ENCODE peak calls at places on chromosomes 7 and 10, in five cellular contexts. S is CD4-positive, alpha-beta memory T cell; T is WERI-Rb-1; C is CD8-positive, alpha-beta T cell; B is SJSA1. V is an unnamed sample.

GRCh38 chr10:126570631-126571170 is 99.8 kb downstream of the C10orf90 start:
- DNase-seq in B (no peak), T (no peak), C (no peak), S (no peak), V (no peak)

GRCh38 chr10:114306116-114306973 is 67.3 kb downstream of the VWA2 start:
- DNase-seq in B (peak; percentile 94), S (no peak), T (no peak), C (no peak), V (peak; percentile 95)

GRCh38 chr10:75404335-75405200 is 3.0 kb upstream of the ZNF503 start:
- DNase-seq in C (no peak), T (peak; percentile 62), S (no peak), B (no peak), V (no peak)

GRCh38 chr10:68666280-68666760 is 54.7 kb upstream of the CCAR1 start:
- DNase-seq in T (no peak), B (peak; percentile 88), S (no peak), C (no peak), V (peak; percentile 8)

GRCh38 chr10:128568979-128569378 is 442.8 kb upstream of the MKI67 start:
- DNase-seq in S (no peak), T (peak; percentile 33), C (no peak), B (no peak), V (no peak)

GRCh38 chr7:129569811-129570215 is 41.7 kb upstream of the NRF1 start:
- DNase-seq in B (peak; percentile 78), S (no peak), T (no peak), C (no peak), V (peak; percentile 86)

GRCh38 chr10:132558516-132559413 is 21.2 kb downstream of the INPP5A start:
- DNase-seq in B (no peak), S (no peak), C (no peak), T (no peak), V (no peak)

GRCh38 chr7:12756841-12757240 is 69.4 kb downstream of the ARL4A start:
- DNase-seq in C (no peak), S (no peak), T (no peak), B (no peak), V (peak; percentile 23)

GRCh38 chr7:74267756-74268565 is 13.8 kb upstream of the RFC2 start:
- DNase-seq in S (no peak), C (no peak), B (no peak), T (no peak), V (no peak)

GRCh38 chr7:5767066-5767465 is 14.4 kb downstream of the RNF216 start:
- DNase-seq in C (no peak), B (no peak), T (no peak), S (no peak), V (peak; percentile 49)

GRCh38 chr7:14902589-14902963 is at the start of gene DGKB:
- DNase-seq in C (no peak), T (no peak), S (no peak), B (no peak), V (peak; percentile 23)

GRCh38 chr10:59107147-59107546 is 69.3 kb upstream of the PHYHIPL start:
- DNase-seq in T (no peak), C (no peak), S (no peak), B (no peak), V (no peak)

GRCh38 chr10:44955408-44956070 is 4.1 kb upstream of the RASSF4 start:
- DNase-seq in T (no peak), C (no peak), B (no peak), S (no peak), V (no peak)

GRCh38 chr7:149838992-149839408 is 825 bp downstream of the ZNF862 start:
- DNase-seq in S (peak; percentile 2), C (no peak), T (peak; percentile 39), B (no peak), V (no peak)

GRCh38 chr7:70406419-70407189 is 725.3 kb upstream of the GALNT17 start:
- DNase-seq in T (no peak), S (no peak), B (no peak), C (no peak), V (no peak)

GRCh38 chr10:23656735-23657134 is 217.9 kb downstream of the OTUD1 start:
- DNase-seq in B (no peak), T (peak; percentile 9), S (no peak), C (no peak), V (no peak)

GRCh38 chr7:41188163-41189130 is 514.4 kb downstream of the INHBA start:
- DNase-seq in B (peak; percentile 88), C (no peak), T (no peak), S (no peak), V (no peak)

GRCh38 chr7:2272031-2272430 is 30.0 kb downstream of the NUDT1 start:
- DNase-seq in B (no peak), C (no peak), S (no peak), T (peak; percentile 32), V (no peak)

GRCh38 chr10:24209421-24209770 is 458 bp downstream of the KIAA1217 start:
- DNase-seq in S (no peak), T (peak; percentile 13), C (no peak), B (peak; percentile 39), V (peak; percentile 19)

GRCh38 chr7:134589491-134589941 is 40.6 kb downstream of the AKR1B15 start:
- DNase-seq in T (no peak), B (no peak), S (no peak), C (no peak), V (peak; percentile 52)

GRCh38 chr7:135601182-135601581 is 43.5 kb downstream of the NUP205 start:
- DNase-seq in C (no peak), S (no peak), B (no peak), T (no peak), V (no peak)

GRCh38 chr7:24926623-24927539 is 53.1 kb downstream of the OSBPL3 start:
- DNase-seq in T (no peak), C (no peak), S (no peak), B (no peak), V (no peak)

GRCh38 chr10:72316748-72317435 is 37.8 kb downstream of the DNAJB12 start:
- DNase-seq in T (no peak), S (peak; percentile 59), C (peak; percentile 58), B (no peak), V (no peak)

GRCh38 chr7:141875453-141875852 is 34.2 kb upstream of the PRSS37 start:
- DNase-seq in T (no peak), S (no peak), B (no peak), C (no peak), V (no peak)

GRCh38 chr7:42254217-42254616 is 17.2 kb upstream of the GLI3 start:
- DNase-seq in B (no peak), C (no peak), T (no peak), S (no peak), V (no peak)

GRCh38 chr7:93011351-93012294 is 106.2 kb downstream of the SAMD9 start:
- DNase-seq in B (peak; percentile 64), S (no peak), T (no peak), C (no peak), V (peak; percentile 52)

GRCh38 chr10:79047875-79048638 is 20.7 kb upstream of the ZMIZ1 start:
- DNase-seq in B (no peak), T (no peak), S (peak; percentile 74), C (peak; percentile 36), V (no peak)

GRCh38 chr7:64515781-64516180 is 47.1 kb downstream of the ZNF680 start:
- DNase-seq in S (no peak), B (no peak), T (no peak), C (no peak), V (no peak)

GRCh38 chr7:64516451-64516850 is 46.4 kb downstream of the ZNF680 start:
- DNase-seq in T (no peak), S (no peak), C (no peak), B (no peak), V (no peak)

GRCh38 chr7:64521409-64521984 is 41.4 kb downstream of the ZNF680 start:
- DNase-seq in B (no peak), C (no peak), T (no peak), S (no peak), V (no peak)
- H3K9me3 ChIP-seq in B (peaks cover 3% of the 10 kb centered on the region), C (peaks cover 38% of the 10 kb centered on the region), T (peaks cover 5% of the 10 kb centered on the region), S (no peaks in the 10 kb centered on the region), V (peaks cover 40% of the 10 kb centered on the region)

GRCh38 chr7:106112118-106112971 is at the start of gene SYPL1:
- DNase-seq in S (peak; percentile 92), C (peak; percentile 95), B (peak; percentile 91), T (peak; percentile 96), V (peak; percentile 89)

GRCh38 chr7:106116162-106116704 is 4.1 kb upstream of the SYPL1 start:
- DNase-seq in B (no peak), S (no peak), C (no peak), T (no peak), V (no peak)

GRCh38 chr7:106112972-106113421 is 885 bp upstream of the SYPL1 start:
- DNase-seq in C (no peak), S (no peak), B (no peak), T (no peak), V (no peak)

GRCh38 chr7:106117767-106118544 is 5.8 kb upstream of the SYPL1 start:
- DNase-seq in B (no peak), T (no peak), S (no peak), C (no peak), V (no peak)

GRCh38 chr7:106114735-106115383 is 2.7 kb upstream of the SYPL1 start:
- DNase-seq in B (no peak), S (peak; percentile 23), C (peak; percentile 41), T (no peak), V (no peak)
- H3K9me3 ChIP-seq in B (no peaks in the 10 kb centered on the region), S (no peaks in the 10 kb centered on the region), C (no peaks in the 10 kb centered on the region), T (no peaks in the 10 kb centered on the region), V (no peaks in the 10 kb centered on the region)

DNA sequence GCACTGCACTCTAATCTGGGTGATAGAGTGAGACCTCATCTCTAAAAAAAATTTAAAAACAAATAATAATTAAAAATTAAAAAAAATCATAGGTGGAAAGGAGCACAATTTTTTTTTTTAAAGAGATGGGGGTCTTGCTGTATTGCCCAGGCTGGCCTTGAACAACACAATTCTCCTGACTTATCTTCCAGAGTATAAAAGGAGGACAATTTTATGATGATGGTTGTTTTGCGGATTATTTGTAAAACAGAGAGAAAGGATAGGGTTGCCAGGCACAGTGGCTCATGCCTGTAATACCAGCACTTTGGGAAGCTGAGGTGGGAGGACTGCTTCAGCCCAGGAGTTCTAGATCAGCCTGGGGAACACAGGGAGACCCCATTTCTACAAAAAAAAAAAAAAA is 5.0 kb downstream of the ACTR1A start:
- DNase-seq in C (no peak), B (no peak), T (no peak), S (no peak), V (no peak)
- H3K9me3 ChIP-seq in C (no peaks in the 10 kb centered on the region), B (no peaks in the 10 kb centered on the region), T (no peaks in the 10 kb centered on the region), S (no peaks in the 10 kb centered on the region), V (no peaks in the 10 kb centered on the region)

DNA sequence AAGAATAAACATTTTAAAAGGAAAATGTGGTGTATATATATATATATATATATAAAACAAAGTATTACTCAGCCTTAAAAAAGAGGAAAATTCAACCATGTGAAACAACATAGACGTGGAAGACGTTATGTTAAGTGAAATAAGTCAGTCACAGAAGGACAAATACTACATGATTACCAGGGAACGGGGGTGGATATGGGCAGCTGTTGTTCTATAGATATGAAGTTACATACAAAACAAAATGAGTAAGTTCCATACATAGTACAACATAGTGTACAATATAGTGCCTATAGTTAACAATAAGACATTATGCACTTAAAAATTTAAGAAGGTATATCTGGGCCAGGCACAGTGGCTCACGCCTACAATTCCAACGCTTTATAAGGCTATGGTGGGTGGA is 48.8 kb downstream of the SGMS1 start:
- DNase-seq in B (no peak), S (no peak), T (no peak), C (no peak), V (no peak)
- H3K9me3 ChIP-seq in B (no peaks in the 10 kb centered on the region), S (no peaks in the 10 kb centered on the region), T (no peaks in the 10 kb centered on the region), C (no peaks in the 10 kb centered on the region), V (peaks cover 2% of the 10 kb centered on the region)

GRCh38 chr7:157224627-157225026 is 85.9 kb downstream of the UBE3C start:
- DNase-seq in C (no peak), B (no peak), S (no peak), T (no peak), V (no peak)
- H3K9me3 ChIP-seq in C (no peaks in the 10 kb centered on the region), B (no peaks in the 10 kb centered on the region), S (no peaks in the 10 kb centered on the region), T (no peaks in the 10 kb centered on the region), V (no peaks in the 10 kb centered on the region)